ENCODE peak calls at places on chromosomes 4 and X, in five cellular contexts. S is heart left ventricle, C is suprapubic skin, N is glutamatergic neuron, B is transverse colon. D is an unnamed sample.

GRCh38 chr4:139367421-139368090 is 65.3 kb upstream of the NDUFC1 start:
- DNase-seq in S (no peak), C (no peak), N (no peak), B (no peak), D (no peak)

GRCh38 chrX:122934131-122934530 is 249.9 kb upstream of the GRIA3 start:
- DNase-seq in S (no peak), C (no peak), N (no peak), B (no peak), D (no peak)

GRCh38 chrX:154398668-154399526 is 720 bp downstream of the RPL10 start:
- DNase-seq in S (peak), C (peak), N (peak), B (peak), D (peak)

GRCh38 chr4:10018818-10019438 is 2.4 kb downstream of the SLC2A9 start:
- DNase-seq in S (peak), C (peak), N (peak), B (peak), D (peak)

GRCh38 chr4:137735561-137736104 is 203.3 kb upstream of the PCDH18 start:
- DNase-seq in S (no peak), C (no peak), N (no peak), B (no peak), D (no peak)

GRCh38 chrX:28850955-28851354 is 263.7 kb downstream of the IL1RAPL1 start:
- DNase-seq in S (no peak), C (no peak), N (no peak), B (no peak), D (no peak)

GRCh38 chr4:95732061-95732460 is 107.8 kb upstream of the PDHA2 start:
- DNase-seq in S (no peak), C (no peak), N (no peak), B (no peak), D (no peak)

GRCh38 chrX:123121241-123121640 is 62.8 kb upstream of the GRIA3 start:
- DNase-seq in S (no peak), C (no peak), N (no peak), B (no peak), D (no peak)

GRCh38 chr4:151743128-151743854 is 17.5 kb downstream of the GATB start:
- DNase-seq in S (no peak), C (no peak), N (no peak), B (no peak), D (no peak)

GRCh38 chrX:13897571-13897970 is 80.7 kb upstream of the GPM6B start:
- DNase-seq in S (no peak), C (no peak), N (no peak), B (no peak), D (no peak)

GRCh38 chrX:50988649-50989048 is 78.1 kb downstream of the BMP15 start:
- DNase-seq in S (no peak), C (no peak), N (no peak), B (no peak), D (peak)

GRCh38 chr4:56648245-56649151 is 32.6 kb downstream of the HOPX start:
- DNase-seq in S (no peak), C (no peak), N (no peak), B (no peak), D (no peak)

GRCh38 chr4:40455340-40455902 is 120.3 kb downstream of the CHRNA9 start:
- DNase-seq in S (no peak), C (no peak), N (no peak), B (no peak), D (no peak)

GRCh38 chr4:123166023-123166422 is 230.6 kb upstream of the SPRY1 start:
- DNase-seq in S (no peak), C (no peak), N (no peak), B (no peak), D (no peak)

GRCh38 chr4:153205757-153206156 is 1.5 kb downstream of the TRIM2 start:
- DNase-seq in S (no peak), C (no peak), N (no peak), B (peak), D (no peak)

GRCh38 chr4:157220026-157220881 is at the start of gene GRIA2:
- DNase-seq in S (peak), C (no peak), N (peak), B (no peak), D (peak)

GRCh38 chr4:129350800-129351199 is 254.8 kb downstream of the C4orf33 start:
- DNase-seq in S (no peak), C (no peak), N (no peak), B (no peak), D (no peak)

GRCh38 chrX:151151668-151152267 is 24.6 kb upstream of the GPR50 start:
- DNase-seq in S (no peak), C (no peak), N (no peak), B (peak), D (no peak)

GRCh38 chr4:159685406-159686092 is 582.7 kb downstream of the RAPGEF2 start:
- DNase-seq in S (no peak), C (no peak), N (no peak), B (no peak), D (no peak)

GRCh38 chr4:57119054-57119651 is 9.0 kb upstream of the IGFBP7 start:
- DNase-seq in S (peak), C (peak), N (no peak), B (peak), D (no peak)

GRCh38 chrX:136464589-136464988 is 23.2 kb upstream of the BRS3 start:
- DNase-seq in S (no peak), C (no peak), N (no peak), B (no peak), D (no peak)

GRCh38 chrX:136473663-136474062 is 14.1 kb upstream of the BRS3 start:
- DNase-seq in S (no peak), C (no peak), N (no peak), B (no peak), D (no peak)

GRCh38 chrX:136467321-136467720 is 20.4 kb upstream of the BRS3 start:
- DNase-seq in S (no peak), C (no peak), N (no peak), B (no peak), D (no peak)

GRCh38 chrX:136468391-136469103 is 19.2 kb upstream of the BRS3 start:
- DNase-seq in S (no peak), C (no peak), N (no peak), B (no peak), D (no peak)
- TF ChIP-seq CTCF in S (no peak), C (no peak), N (no peak), B (no peak), D (no peak)

GRCh38 chr4:118224239-118224829 is 128.5 kb downstream of the PRSS12 start:
- DNase-seq in S (no peak), C (no peak), N (no peak), B (no peak), D (no peak)
- TF ChIP-seq CTCF in S (peak), C (peak), N (peak), B (peak), D (peak)

DNA sequence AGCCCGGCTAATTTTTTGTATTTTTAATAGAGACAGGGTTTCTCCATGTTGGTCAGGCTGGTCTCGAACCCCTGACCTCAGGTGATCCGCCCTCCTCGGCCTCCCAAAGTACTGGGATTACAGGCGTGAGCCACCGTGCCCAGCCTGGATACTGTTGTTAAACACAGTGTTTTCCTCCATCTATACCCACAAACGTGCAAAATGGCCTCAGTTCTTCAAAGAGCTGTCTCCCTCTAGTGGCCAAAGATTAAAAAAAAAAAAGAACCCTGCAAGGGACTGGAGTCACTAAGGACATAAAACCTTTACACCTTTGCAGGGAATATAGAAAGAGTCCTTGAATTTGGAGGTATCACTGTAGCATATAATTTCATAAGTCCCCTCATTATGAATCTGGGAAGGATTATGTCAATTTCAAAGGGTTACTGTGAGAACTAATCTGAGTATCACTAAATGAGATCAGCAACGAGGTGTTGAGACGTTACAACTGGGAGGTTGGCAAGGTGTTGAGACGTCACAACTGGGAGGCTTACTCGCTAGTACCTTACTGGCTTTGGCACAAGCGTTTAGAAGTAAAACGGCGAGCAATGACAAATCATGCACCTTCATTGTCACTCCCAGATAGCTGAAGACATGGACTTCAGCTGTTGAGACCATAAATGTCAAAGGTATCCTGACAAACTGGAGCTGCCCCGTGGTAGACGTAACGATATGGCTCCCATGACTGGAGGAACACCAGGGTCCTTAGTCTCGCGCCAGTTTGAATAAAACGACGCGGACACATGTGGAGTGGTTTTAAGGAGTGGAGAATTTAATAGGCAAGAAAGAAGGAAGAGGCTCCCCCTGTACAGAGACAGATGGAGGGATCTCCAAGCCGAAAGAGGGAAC is 33.4 kb upstream of the ENPP6 start:
- DNase-seq in S (no peak), C (no peak), N (no peak), B (no peak), D (no peak)
- TF ChIP-seq CTCF in S (peak), C (peak), N (peak), B (peak), D (peak)

GRCh38 chrX:139932077-139932900 is 564 bp downstream of the ATP11C start:
- DNase-seq in S (peak), C (peak), N (peak), B (peak), D (peak)

GRCh38 chrX:139932901-139933796 is at the start of gene ATP11C:
- DNase-seq in S (peak), C (peak), N (peak), B (peak), D (peak)

GRCh38 chrX:139933904-139934303 is 1.1 kb upstream of the ATP11C start:
- DNase-seq in S (no peak), C (no peak), N (no peak), B (peak), D (no peak)

GRCh38 chrX:139931646-139932076 is 1.2 kb downstream of the ATP11C start:
- DNase-seq in S (no peak), C (peak), N (no peak), B (no peak), D (no peak)

GRCh38 chrX:139936259-139936658 is 3.4 kb upstream of the ATP11C start:
- DNase-seq in S (no peak), C (no peak), N (no peak), B (no peak), D (no peak)
- TF ChIP-seq CTCF in S (no peak), C (no peak), N (no peak), B (no peak), D (no peak)

GRCh38 chr4:69099910-69100309 is 3.6 kb downstream of the UGT2B7 start:
- DNase-seq in S (no peak), C (no peak), N (no peak), B (no peak), D (no peak)
- TF ChIP-seq CTCF in S (no peak), C (no peak), N (no peak), B (no peak), D (no peak)

D was measured in endothelial cell.